ENCODE peak calls at places on chromosomes 6 and 20, in six cellular contexts. One of them, this sample, is unnamed.

GRCh38 chr6:107607109-107607508 is 117.2 kb downstream of the SOBP start:
- DNase-seq in GM12878: no peak
- DNase-seq in Panc1: no peak
- DNase-seq in endothelial cell of umbilical vein: no peak
- DNase-seq in HCT116: no peak
- DNase-seq in prostate gland: no peak
- DNase-seq in this sample: no peak

GRCh38 chr20:41029150-41029872 is 689 bp downstream of the TOP1 start:
- DNase-seq in GM12878: no peak
- DNase-seq in Panc1: no peak
- DNase-seq in endothelial cell of umbilical vein: peak; percentile 54
- DNase-seq in HCT116: no peak
- DNase-seq in prostate gland: no peak
- DNase-seq in this sample: no peak

GRCh38 chr6:41017663-41018062 is 21.4 kb downstream of the UNC5CL start:
- DNase-seq in GM12878: no peak
- DNase-seq in Panc1: no peak
- DNase-seq in endothelial cell of umbilical vein: no peak
- DNase-seq in HCT116: no peak
- DNase-seq in prostate gland: no peak
- DNase-seq in this sample: no peak

GRCh38 chr6:57226221-57226620 is 4.1 kb upstream of the RAB23 start:
- DNase-seq in GM12878: no peak
- DNase-seq in Panc1: no peak
- DNase-seq in endothelial cell of umbilical vein: no peak
- DNase-seq in HCT116: no peak
- DNase-seq in prostate gland: no peak
- DNase-seq in this sample: no peak

GRCh38 chr6:28172006-28172405 is 30.3 kb downstream of the ZKSCAN8 start:
- DNase-seq in GM12878: no peak
- DNase-seq in Panc1: no peak
- DNase-seq in endothelial cell of umbilical vein: no peak
- DNase-seq in HCT116: no peak
- DNase-seq in prostate gland: no peak
- DNase-seq in this sample: no peak

GRCh38 chr20:36768768-36769430 is 4.7 kb downstream of the DSN1 start:
- DNase-seq in GM12878: no peak
- DNase-seq in Panc1: no peak
- DNase-seq in endothelial cell of umbilical vein: peak; percentile 89
- DNase-seq in HCT116: no peak
- DNase-seq in prostate gland: no peak
- DNase-seq in this sample: no peak

GRCh38 chr20:41978875-41979274 is 360.7 kb upstream of the CHD6 start:
- DNase-seq in GM12878: no peak
- DNase-seq in Panc1: no peak
- DNase-seq in endothelial cell of umbilical vein: no peak
- DNase-seq in HCT116: no peak
- DNase-seq in prostate gland: no peak
- DNase-seq in this sample: no peak

GRCh38 chr6:134740473-134741192 is 209.3 kb downstream of the ALDH8A1 start:
- DNase-seq in GM12878: no peak
- DNase-seq in Panc1: no peak
- DNase-seq in endothelial cell of umbilical vein: peak; percentile 84
- DNase-seq in HCT116: no peak
- DNase-seq in prostate gland: no peak
- DNase-seq in this sample: no peak

GRCh38 chr6:144150673-144151009 is 324 bp downstream of the STX11 start:
- DNase-seq in GM12878: no peak
- DNase-seq in Panc1: no peak
- DNase-seq in endothelial cell of umbilical vein: peak; percentile 56
- DNase-seq in HCT116: peak; percentile 41
- DNase-seq in prostate gland: no peak
- DNase-seq in this sample: no peak

GRCh38 chr20:61802721-61803311 is 262.9 kb downstream of the TAF4 start:
- DNase-seq in GM12878: no peak
- DNase-seq in Panc1: no peak
- DNase-seq in endothelial cell of umbilical vein: no peak
- DNase-seq in HCT116: no peak
- DNase-seq in prostate gland: no peak
- DNase-seq in this sample: no peak

GRCh38 chr20:1830240-1830639 is 65.0 kb upstream of the SIRPA start:
- DNase-seq in GM12878: no peak
- DNase-seq in Panc1: no peak
- DNase-seq in endothelial cell of umbilical vein: no peak
- DNase-seq in HCT116: peak; percentile 56
- DNase-seq in prostate gland: no peak
- DNase-seq in this sample: no peak

GRCh38 chr6:71383891-71384489 is 95.4 kb downstream of the OGFRL1 start:
- DNase-seq in GM12878: no peak
- DNase-seq in Panc1: no peak
- DNase-seq in endothelial cell of umbilical vein: peak; percentile 84
- DNase-seq in HCT116: peak; percentile 22
- DNase-seq in prostate gland: no peak
- DNase-seq in this sample: no peak

GRCh38 chr6:19880066-19880465 is 42.9 kb downstream of the ID4 start:
- DNase-seq in GM12878: no peak
- DNase-seq in Panc1: no peak
- DNase-seq in endothelial cell of umbilical vein: no peak
- DNase-seq in HCT116: no peak
- DNase-seq in prostate gland: no peak
- DNase-seq in this sample: no peak

GRCh38 chr6:78436335-78436734 is 431.0 kb upstream of the IRAK1BP1 start:
- DNase-seq in GM12878: no peak
- DNase-seq in Panc1: no peak
- DNase-seq in endothelial cell of umbilical vein: peak; percentile 43
- DNase-seq in HCT116: peak; percentile 19
- DNase-seq in prostate gland: no peak
- DNase-seq in this sample: no peak

DNA sequence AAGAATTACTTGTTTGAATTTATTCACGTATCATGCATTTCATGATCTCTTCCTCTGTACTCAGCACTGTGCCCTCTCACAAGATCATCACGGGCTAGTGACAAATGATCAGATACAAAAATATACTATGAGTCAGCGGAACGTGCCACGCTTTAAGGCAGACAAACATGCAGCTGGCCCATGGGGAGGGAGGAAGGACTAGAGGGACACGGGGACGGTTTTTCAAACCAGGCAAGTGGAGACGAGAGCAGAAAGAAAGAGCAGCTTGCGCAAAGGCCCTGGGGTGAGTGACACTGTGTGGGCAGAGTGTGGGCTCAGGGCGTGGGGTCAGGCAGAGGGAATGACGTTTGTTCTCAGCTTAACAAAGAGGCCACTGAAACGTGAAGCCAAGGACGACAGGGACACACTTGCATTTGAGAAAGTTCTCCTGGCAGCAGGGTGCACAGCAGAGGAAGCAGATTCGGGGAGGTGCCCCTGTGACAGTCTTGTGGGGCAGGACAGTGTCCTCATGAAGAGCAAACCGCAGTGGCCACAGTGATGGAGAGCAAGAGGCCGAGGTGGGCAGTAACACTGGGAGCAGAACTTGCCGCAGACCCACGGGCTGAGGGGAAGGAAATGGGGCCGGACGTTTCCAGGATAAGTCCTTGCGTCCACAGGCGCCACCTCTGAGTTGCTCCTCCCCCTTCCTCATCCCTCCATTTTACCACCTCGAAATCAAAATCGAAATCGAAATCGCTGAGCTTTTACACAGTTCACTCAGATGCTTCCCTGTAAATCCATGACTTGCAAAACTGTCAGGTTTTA is 6.9 kb upstream of the RPS6KA2 start:
- DNase-seq in GM12878: no peak
- DNase-seq in Panc1: no peak
- DNase-seq in endothelial cell of umbilical vein: no peak
- DNase-seq in HCT116: no peak
- DNase-seq in prostate gland: no peak
- DNase-seq in this sample: no peak
- TF ChIP-seq POLR2AphosphoS5 in GM12878: no peak
- TF ChIP-seq POLR2AphosphoS5 in Panc1: no peak
- TF ChIP-seq POLR2AphosphoS5 in endothelial cell of umbilical vein: no peak
- TF ChIP-seq POLR2AphosphoS5 in HCT116: no peak
- TF ChIP-seq POLR2AphosphoS5 in prostate gland: no peak
- TF ChIP-seq POLR2AphosphoS5 in this sample: peak; percentile 50

DNA sequence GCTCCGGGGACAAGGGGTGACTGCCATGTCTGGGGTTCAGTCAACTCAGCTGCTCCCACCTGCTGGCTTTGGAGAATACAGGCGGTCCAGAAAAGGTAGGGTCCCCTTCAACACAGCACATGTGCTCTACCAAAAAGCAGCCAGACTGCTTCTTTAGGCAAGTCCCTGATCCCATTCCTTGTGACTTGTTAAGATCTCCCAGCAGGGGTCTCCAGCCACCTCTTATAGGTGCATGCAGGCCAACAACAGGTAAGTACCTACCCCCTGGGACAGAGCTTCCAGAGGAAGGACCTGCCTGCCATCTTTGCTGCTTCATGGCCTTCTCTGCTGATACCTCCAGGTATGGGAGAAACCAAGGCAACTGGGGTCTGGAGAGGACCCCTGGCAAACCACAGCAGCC is 106.5 kb downstream of the HACE1 start:
- DNase-seq in GM12878: no peak
- DNase-seq in Panc1: no peak
- DNase-seq in endothelial cell of umbilical vein: no peak
- DNase-seq in HCT116: no peak
- DNase-seq in prostate gland: no peak
- DNase-seq in this sample: no peak
- TF ChIP-seq POLR2AphosphoS5 in GM12878: no peak
- TF ChIP-seq POLR2AphosphoS5 in Panc1: no peak
- TF ChIP-seq POLR2AphosphoS5 in endothelial cell of umbilical vein: no peak
- TF ChIP-seq POLR2AphosphoS5 in HCT116: no peak
- TF ChIP-seq POLR2AphosphoS5 in prostate gland: no peak
- TF ChIP-seq POLR2AphosphoS5 in this sample: no peak

GRCh38 chr20:7754102-7754501 is 186.2 kb downstream of the HAO1 start:
- DNase-seq in GM12878: no peak
- DNase-seq in Panc1: no peak
- DNase-seq in endothelial cell of umbilical vein: no peak
- DNase-seq in HCT116: no peak
- DNase-seq in prostate gland: no peak
- DNase-seq in this sample: no peak

GRCh38 chr20:7744411-7744810 is 195.8 kb downstream of the HAO1 start:
- DNase-seq in GM12878: no peak
- DNase-seq in Panc1: no peak
- DNase-seq in endothelial cell of umbilical vein: no peak
- DNase-seq in HCT116: no peak
- DNase-seq in prostate gland: no peak
- DNase-seq in this sample: no peak

DNA sequence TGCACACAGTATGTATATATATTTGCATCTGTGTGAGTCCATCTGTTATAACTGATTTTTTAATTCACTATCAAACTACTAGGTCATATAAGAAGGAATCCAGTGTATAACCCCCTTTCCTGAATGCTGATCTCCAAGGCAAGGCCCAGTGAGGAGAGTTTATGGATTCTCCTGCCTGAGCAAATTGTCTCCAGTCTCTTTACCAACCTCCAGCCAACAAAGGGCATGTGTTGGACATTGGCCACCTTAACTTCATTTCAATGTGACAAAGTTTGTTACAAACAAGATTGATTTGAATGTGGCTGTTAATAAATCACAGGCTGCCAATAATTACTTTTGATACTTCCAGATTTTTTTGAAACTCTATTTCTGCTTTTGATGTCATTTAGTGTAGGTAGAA is 191.6 kb downstream of the HAO1 start:
- DNase-seq in GM12878: no peak
- DNase-seq in Panc1: no peak
- DNase-seq in endothelial cell of umbilical vein: no peak
- DNase-seq in HCT116: no peak
- DNase-seq in prostate gland: no peak
- DNase-seq in this sample: no peak
- TF ChIP-seq POLR2AphosphoS5 in GM12878: no peak
- TF ChIP-seq POLR2AphosphoS5 in Panc1: no peak
- TF ChIP-seq POLR2AphosphoS5 in endothelial cell of umbilical vein: no peak
- TF ChIP-seq POLR2AphosphoS5 in HCT116: no peak
- TF ChIP-seq POLR2AphosphoS5 in prostate gland: no peak
- TF ChIP-seq POLR2AphosphoS5 in this sample: no peak

GRCh38 chr6:73309784-73310502 is 44.1 kb downstream of the DPPA5 start:
- DNase-seq in GM12878: no peak
- DNase-seq in Panc1: peak; percentile 55
- DNase-seq in endothelial cell of umbilical vein: peak; percentile 68
- DNase-seq in HCT116: peak; percentile 54
- DNase-seq in prostate gland: peak; percentile 27
- DNase-seq in this sample: peak; percentile 65
- TF ChIP-seq POLR2AphosphoS5 in GM12878: peak; percentile 68
- TF ChIP-seq POLR2AphosphoS5 in Panc1: peak; percentile 94
- TF ChIP-seq POLR2AphosphoS5 in endothelial cell of umbilical vein: peak; percentile 60
- TF ChIP-seq POLR2AphosphoS5 in HCT116: peak; percentile 99
- TF ChIP-seq POLR2AphosphoS5 in prostate gland: no peak
- TF ChIP-seq POLR2AphosphoS5 in this sample: no peak

GRCh38 chr20:19930461-19930860 is 86.7 kb upstream of the NAA20 start:
- DNase-seq in GM12878: no peak
- DNase-seq in Panc1: no peak
- DNase-seq in endothelial cell of umbilical vein: no peak
- DNase-seq in HCT116: no peak
- DNase-seq in prostate gland: no peak
- DNase-seq in this sample: no peak

GRCh38 chr20:19929749-19930148 is 87.4 kb upstream of the NAA20 start:
- DNase-seq in GM12878: no peak
- DNase-seq in Panc1: no peak
- DNase-seq in endothelial cell of umbilical vein: no peak
- DNase-seq in HCT116: no peak
- DNase-seq in prostate gland: no peak
- DNase-seq in this sample: no peak

GRCh38 chr20:19926581-19926980 is 90.6 kb upstream of the NAA20 start:
- DNase-seq in GM12878: no peak
- DNase-seq in Panc1: no peak
- DNase-seq in endothelial cell of umbilical vein: no peak
- DNase-seq in HCT116: no peak
- DNase-seq in prostate gland: no peak
- DNase-seq in this sample: no peak

GRCh38 chr20:19932170-19932667 is 84.9 kb upstream of the NAA20 start:
- DNase-seq in GM12878: no peak
- DNase-seq in Panc1: no peak
- DNase-seq in endothelial cell of umbilical vein: peak; percentile 98
- DNase-seq in HCT116: no peak
- DNase-seq in prostate gland: no peak
- DNase-seq in this sample: no peak

DNA sequence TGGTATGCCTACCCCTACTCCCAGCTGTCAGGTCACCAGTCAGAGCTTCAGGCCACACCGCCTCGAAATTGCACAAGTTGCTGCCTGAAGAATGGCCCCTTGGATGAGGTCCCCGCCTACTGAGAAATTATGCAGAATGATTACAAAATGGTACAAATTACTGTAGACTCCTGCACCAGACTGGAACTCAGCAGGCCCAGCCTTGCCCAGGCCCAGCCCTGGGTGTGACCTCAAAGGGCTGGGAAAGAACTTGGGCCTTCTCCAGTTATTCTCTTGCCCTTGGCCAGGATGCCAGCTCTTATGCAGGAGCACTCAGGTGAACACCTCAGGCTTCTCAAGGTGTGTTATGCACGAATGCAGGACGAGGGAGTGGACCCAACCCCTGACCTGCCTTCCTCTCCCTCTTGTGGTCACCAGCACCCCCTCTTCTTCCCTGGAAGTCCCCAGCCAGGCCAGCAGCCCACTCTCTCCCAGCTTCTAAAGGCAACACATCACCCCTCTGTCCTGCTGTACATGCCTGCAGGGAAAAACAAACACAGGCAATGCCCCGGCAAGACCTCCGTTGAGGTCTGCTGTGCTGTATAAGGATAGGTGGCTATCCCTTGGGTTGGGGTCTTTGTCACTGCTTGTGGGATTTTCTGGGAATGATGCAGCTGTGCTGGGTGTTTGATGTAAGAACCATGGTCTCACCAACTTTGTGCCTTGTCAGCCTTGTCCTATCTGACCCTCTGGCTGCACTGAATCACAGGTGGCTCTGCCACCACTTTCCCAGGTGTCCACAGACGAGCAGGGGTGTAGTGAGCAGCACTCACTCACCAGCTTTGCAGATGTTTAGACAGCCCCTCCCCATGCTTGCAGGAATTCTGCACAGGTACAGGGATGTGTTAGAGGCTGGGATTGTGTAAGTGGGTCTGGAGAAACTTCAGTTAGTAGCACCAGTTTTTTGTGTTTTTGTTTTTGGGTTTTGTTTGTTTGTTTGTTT is 88.5 kb upstream of the NAA20 start:
- DNase-seq in GM12878: no peak
- DNase-seq in Panc1: no peak
- DNase-seq in endothelial cell of umbilical vein: no peak
- DNase-seq in HCT116: no peak
- DNase-seq in prostate gland: peak; percentile 68
- DNase-seq in this sample: peak; percentile 71
- TF ChIP-seq POLR2AphosphoS5 in GM12878: no peak
- TF ChIP-seq POLR2AphosphoS5 in Panc1: no peak
- TF ChIP-seq POLR2AphosphoS5 in endothelial cell of umbilical vein: no peak
- TF ChIP-seq POLR2AphosphoS5 in HCT116: no peak
- TF ChIP-seq POLR2AphosphoS5 in prostate gland: peak; percentile 46
- TF ChIP-seq POLR2AphosphoS5 in this sample: no peak

This sample was measured in stomach.